ENCODE peak calls at places on chromosomes 2 and 18, in eight cellular contexts. W, Z, R, O, G, U, E and Q are unnamed samples.
A peak's percentile ranks its signal among the peaks of the same experiment; 100 is the strongest.

GRCh38 chr2:20093263-20094141 is 42.1 kb upstream of the LAPTM4A start:
- DNase-seq in G (peak; percentile 89), O (peak; percentile 62), E (peak; percentile 73), U (peak; percentile 69), Z (peak; percentile 66), W (no peak), R (peak; percentile 85), Q (peak; percentile 20)

GRCh38 chr18:55163550-55163949 is 204.3 kb upstream of the CCDC68 start:
- DNase-seq in R (no peak), U (no peak), E (no peak), W (no peak), Z (no peak), G (no peak), O (no peak), Q (no peak)

GRCh38 chr2:32129086-32129485 is 36.6 kb upstream of the SLC30A6 start:
- DNase-seq in U (no peak), O (no peak), Z (no peak), W (no peak), G (no peak), E (no peak), R (no peak), Q (no peak)

GRCh38 chr18:80086281-80086680 is 22.8 kb upstream of the ADNP2 start:
- DNase-seq in O (no peak), E (no peak), G (no peak), U (no peak), Z (no peak), W (no peak), R (no peak), Q (no peak)

GRCh38 chr18:57811477-57812125 is 8.5 kb upstream of the ATP8B1 start:
- DNase-seq in O (no peak), R (no peak), W (no peak), U (no peak), E (no peak), Z (no peak), G (peak; percentile 70), Q (no peak)

GRCh38 chr2:16082276-16082675 is 141.9 kb downstream of the MYCN start:
- DNase-seq in O (no peak), W (no peak), R (no peak), G (no peak), U (no peak), E (no peak), Z (no peak), Q (no peak)

GRCh38 chr2:73759287-73759764 is 20.6 kb downstream of the DUSP11 start:
- DNase-seq in O (peak; percentile 65), G (peak; percentile 48), E (peak; percentile 24), U (peak; percentile 60), R (peak; percentile 50), Z (no peak), W (no peak), Q (no peak)

GRCh38 chr2:16142383-16143361 is 202.3 kb downstream of the MYCN start:
- DNase-seq in E (no peak), R (no peak), W (no peak), U (no peak), O (no peak), G (no peak), Z (no peak), Q (no peak)

GRCh38 chr2:241506793-241507429 is 1.5 kb downstream of the STK25 start:
- DNase-seq in U (no peak), Z (no peak), W (no peak), G (no peak), R (no peak), E (no peak), O (no peak), Q (no peak)

GRCh38 chr2:201257381-201257940 is 2.9 kb upstream of the CASP8 start:
- DNase-seq in G (no peak), U (no peak), W (no peak), E (no peak), O (peak; percentile 35), Z (peak; percentile 62), R (no peak), Q (peak; percentile 73)

GRCh38 chr2:7191927-7192326 is 274.7 kb downstream of the RNF144A start:
- DNase-seq in U (no peak), R (peak; percentile 70), Z (no peak), E (peak; percentile 99), O (no peak), W (no peak), G (peak; percentile 72), Q (no peak)

DNA sequence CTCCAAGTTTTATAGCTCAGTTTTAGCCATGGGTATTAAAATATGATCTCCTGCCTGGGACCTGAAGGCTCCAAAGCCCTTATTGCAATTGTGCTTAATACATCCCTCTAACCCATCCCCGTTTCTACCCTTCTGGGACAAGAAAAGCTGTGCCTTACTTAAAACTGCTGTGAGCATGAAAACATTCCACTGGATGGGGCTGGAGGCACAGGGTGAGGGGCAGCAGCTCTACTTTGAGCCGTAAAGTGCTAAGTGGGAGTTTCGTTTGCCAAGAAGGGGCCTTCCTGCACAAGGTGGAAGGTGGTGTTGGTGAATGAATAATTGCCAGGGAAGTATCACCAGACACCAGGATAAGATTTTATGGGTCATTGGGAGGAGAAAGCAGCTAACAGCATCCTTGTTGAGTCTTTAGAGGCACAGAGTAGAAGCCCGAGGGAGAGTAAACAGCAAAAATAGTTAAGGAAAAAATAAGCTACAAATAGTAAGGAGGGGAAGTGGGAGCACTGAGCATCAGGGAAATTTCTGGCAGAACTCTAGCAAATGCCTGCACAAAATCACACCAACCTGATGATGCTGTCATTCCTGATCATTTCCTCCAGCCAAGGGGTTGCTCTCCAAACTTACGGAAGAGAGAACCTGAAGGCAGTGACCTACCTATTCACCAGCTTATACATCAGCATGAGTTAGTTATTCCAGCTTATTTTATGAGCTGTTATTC is 218.4 kb downstream of the MREG start:
- DNase-seq in E (no peak), O (no peak), W (no peak), U (no peak), G (peak; percentile 41), R (no peak), Z (no peak), Q (no peak)
- TF ChIP-seq CTCF in E (no peak), O (no peak), W (no peak), U (no peak), G (no peak), R (no peak), Z (no peak), Q (no peak)

DNA sequence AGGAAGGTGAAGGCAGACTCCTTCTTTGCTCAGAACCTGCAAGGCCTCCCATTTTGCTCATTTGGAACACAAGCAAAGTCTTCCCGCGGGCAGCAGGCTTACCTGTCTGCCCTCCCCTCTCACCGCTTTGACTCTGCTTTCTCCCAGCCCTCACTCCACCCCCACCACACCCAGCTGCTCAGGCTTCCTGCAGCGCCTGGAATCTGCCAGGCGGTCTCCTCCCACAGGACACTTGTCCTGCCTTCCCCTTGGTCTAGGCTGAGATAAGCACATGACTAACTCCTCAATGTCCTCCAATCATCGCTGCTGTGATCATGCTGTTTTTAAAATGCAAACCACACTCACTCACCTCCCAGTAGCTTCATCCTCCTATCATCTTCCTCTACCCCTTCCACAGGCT is 430.0 kb downstream of the ZNF516 start:
- DNase-seq in Z (no peak), O (no peak), E (no peak), U (no peak), G (no peak), R (no peak), W (no peak), Q (no peak)
- H3K4me3 ChIP-seq in Z (no peak overlapping the region), O (no peak overlapping the region), E (no peak overlapping the region), U (no peak overlapping the region), G (no peak overlapping the region), R (no peak overlapping the region), W (no peak overlapping the region), Q (no peak overlapping the region)

DNA sequence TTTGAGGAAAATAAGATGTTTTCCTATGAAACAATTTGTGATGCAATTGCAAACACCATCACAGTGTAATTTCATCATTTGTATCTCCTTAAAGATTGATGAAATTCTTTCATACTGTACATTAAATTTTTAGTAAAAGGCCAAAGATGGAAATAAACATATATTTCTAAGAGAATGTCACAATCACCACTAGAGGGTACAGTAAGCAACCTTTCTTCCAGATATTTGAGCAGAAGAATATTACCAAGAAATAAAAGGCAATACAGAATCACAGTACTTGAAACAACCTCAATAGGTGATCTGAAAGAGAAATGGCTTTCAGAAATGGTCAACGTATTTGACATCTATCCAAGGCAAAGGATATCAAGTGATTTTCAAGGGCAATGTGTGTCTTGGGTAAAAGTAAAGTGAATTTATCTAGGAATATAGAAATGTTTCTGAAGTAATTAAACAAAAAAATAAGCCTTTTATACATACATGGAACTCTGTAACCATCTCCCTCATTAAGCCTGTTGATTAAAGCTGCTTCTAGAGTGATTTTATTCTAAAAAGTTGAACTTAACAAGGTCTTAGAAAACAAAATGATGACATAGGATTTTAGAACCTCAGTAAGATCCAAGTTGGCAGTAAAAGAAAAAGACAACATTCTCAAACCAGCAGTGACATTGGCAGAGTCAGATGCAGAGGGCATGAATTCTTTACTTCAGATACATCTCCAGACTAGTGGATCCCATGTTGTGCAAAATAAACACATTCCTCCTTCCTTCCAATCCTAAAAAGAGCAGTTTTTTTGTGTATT is 90.3 kb upstream of the SESTD1 start:
- DNase-seq in W (no peak), U (no peak), R (peak; percentile 32), O (no peak), E (no peak), Z (no peak), G (peak; percentile 45), Q (no peak)
- TF ChIP-seq CTCF in W (peak; percentile 26), U (no peak), R (peak; percentile 55), O (no peak), E (no peak), Z (no peak), G (peak; percentile 33), Q (no peak)

DNA sequence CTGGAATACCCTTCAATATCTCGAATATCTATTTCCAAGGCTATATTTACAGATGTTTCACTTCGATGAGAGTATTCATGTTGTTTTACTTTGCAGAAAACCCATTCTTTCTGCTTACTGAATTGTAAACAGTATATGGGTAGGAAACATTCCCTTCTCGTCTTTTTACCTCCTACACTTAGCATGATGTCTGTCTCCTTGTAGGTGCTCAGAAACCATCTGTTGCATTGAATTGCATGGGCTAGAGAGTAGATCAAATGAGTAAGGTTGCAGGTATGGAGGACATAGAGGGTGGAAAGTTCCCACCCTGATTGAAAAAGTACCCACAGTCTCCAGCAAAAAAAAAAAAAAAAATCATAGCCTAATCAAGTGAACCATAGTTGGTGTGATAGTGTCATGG is 1.8 kb downstream of the CYTIP start:
- DNase-seq in O (no peak), U (no peak), G (no peak), W (no peak), R (no peak), Z (no peak), E (no peak), Q (peak; percentile 50)
- H3K4me3 ChIP-seq in O (peak overlapping the region; percentile 69), U (no peak overlapping the region), G (no peak overlapping the region), W (no peak overlapping the region), R (no peak overlapping the region), Z (peak overlapping the region; percentile 37), E (no peak overlapping the region), Q (peak overlapping the region; percentile 99)

DNA sequence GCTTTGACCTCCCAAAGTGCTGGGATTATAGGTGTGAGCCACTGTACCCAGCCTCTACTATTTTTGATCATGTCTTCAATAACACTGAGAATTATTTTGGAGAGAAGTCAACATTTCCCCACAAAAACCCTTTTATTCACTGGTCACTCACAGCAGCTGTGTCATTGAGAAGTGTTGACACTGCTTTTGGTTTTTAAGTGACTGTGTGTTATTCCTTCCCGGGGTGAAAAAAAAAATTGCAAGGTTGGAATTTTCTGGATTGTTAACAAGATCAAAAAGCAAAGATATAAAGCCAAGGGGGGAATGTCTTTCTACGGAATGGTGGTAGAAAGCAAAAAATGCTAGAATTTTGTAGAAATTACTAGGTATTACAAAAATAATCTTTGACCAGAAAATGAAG is 61.5 kb downstream of the TANC1 start:
- DNase-seq in U (no peak), E (no peak), Z (no peak), G (no peak), W (no peak), O (no peak), R (no peak), Q (no peak)
- TF ChIP-seq CTCF in U (no peak), E (no peak), Z (no peak), G (no peak), W (no peak), O (no peak), R (no peak), Q (no peak)

GRCh38 chr2:166127217-166128155 is at the start of gene SCN1A:
- DNase-seq in G (peak; percentile 72), O (no peak), W (no peak), U (no peak), Z (no peak), E (peak; percentile 29), R (peak; percentile 63), Q (peak; percentile 38)
- H3K4me3 ChIP-seq in G (no peak within 1 kb of the TSS), O (no peak within 1 kb of the TSS), W (peak within 1 kb of the TSS; percentile 48), U (no peak within 1 kb of the TSS), Z (no peak within 1 kb of the TSS), E (no peak within 1 kb of the TSS), R (no peak within 1 kb of the TSS), Q (no peak within 1 kb of the TSS)